ENCODE peak calls at places on chromosomes 16 and 17, in eight cellular contexts. One of them, this sample, is unnamed.

GRCh38 chr16:50467943-50468748 is 80.0 kb upstream of the NKD1 start:
- DNase-seq in bronchial epithelial cell: no peak
- DNase-seq in HCEC 1CT: no peak
- DNase-seq in T-helper 1 cell: no peak
- DNase-seq in pulmonary artery endothelial cell: no peak
- DNase-seq in NCI-H146: peak
- DNase-seq in CD8-positive, alpha-beta memory T cell: no peak
- DNase-seq in CD4-positive, alpha-beta memory T cell: no peak
- DNase-seq in this sample: no peak

GRCh38 chr17:38885044-38885727 is 15.3 kb downstream of the LASP1 start:
- DNase-seq in bronchial epithelial cell: no peak
- DNase-seq in HCEC 1CT: no peak
- DNase-seq in T-helper 1 cell: no peak
- DNase-seq in pulmonary artery endothelial cell: no peak
- DNase-seq in NCI-H146: no peak
- DNase-seq in CD8-positive, alpha-beta memory T cell: no peak
- DNase-seq in CD4-positive, alpha-beta memory T cell: no peak
- DNase-seq in this sample: no peak

GRCh38 chr16:69169051-69169450 is 17.9 kb upstream of the SNTB2 start:
- DNase-seq in bronchial epithelial cell: no peak
- DNase-seq in HCEC 1CT: no peak
- DNase-seq in T-helper 1 cell: no peak
- DNase-seq in pulmonary artery endothelial cell: no peak
- DNase-seq in NCI-H146: no peak
- DNase-seq in CD8-positive, alpha-beta memory T cell: no peak
- DNase-seq in CD4-positive, alpha-beta memory T cell: no peak
- DNase-seq in this sample: no peak

GRCh38 chr16:85425061-85425662 is 188.0 kb upstream of the GSE1 start:
- DNase-seq in bronchial epithelial cell: no peak
- DNase-seq in HCEC 1CT: no peak
- DNase-seq in T-helper 1 cell: no peak
- DNase-seq in pulmonary artery endothelial cell: no peak
- DNase-seq in NCI-H146: peak
- DNase-seq in CD8-positive, alpha-beta memory T cell: peak
- DNase-seq in CD4-positive, alpha-beta memory T cell: no peak
- DNase-seq in this sample: no peak

GRCh38 chr17:16491703-16492612 is at the start of gene LRRC75A:
- DNase-seq in bronchial epithelial cell: no peak
- DNase-seq in HCEC 1CT: peak
- DNase-seq in T-helper 1 cell: peak
- DNase-seq in pulmonary artery endothelial cell: no peak
- DNase-seq in NCI-H146: peak
- DNase-seq in CD8-positive, alpha-beta memory T cell: peak
- DNase-seq in CD4-positive, alpha-beta memory T cell: peak
- DNase-seq in this sample: peak

GRCh38 chr16:10979717-10980601 is 35.6 kb downstream of the CLEC16A start:
- DNase-seq in bronchial epithelial cell: peak
- DNase-seq in HCEC 1CT: no peak
- DNase-seq in T-helper 1 cell: no peak
- DNase-seq in pulmonary artery endothelial cell: no peak
- DNase-seq in NCI-H146: no peak
- DNase-seq in CD8-positive, alpha-beta memory T cell: no peak
- DNase-seq in CD4-positive, alpha-beta memory T cell: no peak
- DNase-seq in this sample: no peak

GRCh38 chr16:81445143-81445922 is 725 bp downstream of the CMIP start:
- DNase-seq in bronchial epithelial cell: no peak
- DNase-seq in HCEC 1CT: peak
- DNase-seq in T-helper 1 cell: peak
- DNase-seq in pulmonary artery endothelial cell: no peak
- DNase-seq in NCI-H146: peak
- DNase-seq in CD8-positive, alpha-beta memory T cell: peak
- DNase-seq in CD4-positive, alpha-beta memory T cell: peak
- DNase-seq in this sample: no peak

GRCh38 chr16:2296662-2297505 is 29.0 kb upstream of the RNPS1 start:
- DNase-seq in bronchial epithelial cell: peak
- DNase-seq in HCEC 1CT: peak
- DNase-seq in T-helper 1 cell: no peak
- DNase-seq in pulmonary artery endothelial cell: no peak
- DNase-seq in NCI-H146: peak
- DNase-seq in CD8-positive, alpha-beta memory T cell: no peak
- DNase-seq in CD4-positive, alpha-beta memory T cell: no peak
- DNase-seq in this sample: no peak

GRCh38 chr17:81422776-81423697 is 27.8 kb downstream of the BAHCC1 start:
- DNase-seq in bronchial epithelial cell: peak
- DNase-seq in HCEC 1CT: peak
- DNase-seq in T-helper 1 cell: no peak
- DNase-seq in pulmonary artery endothelial cell: peak
- DNase-seq in NCI-H146: no peak
- DNase-seq in CD8-positive, alpha-beta memory T cell: no peak
- DNase-seq in CD4-positive, alpha-beta memory T cell: no peak
- DNase-seq in this sample: peak

GRCh38 chr17:80882926-80883685 is 108.5 kb upstream of the CHMP6 start:
- DNase-seq in bronchial epithelial cell: no peak
- DNase-seq in HCEC 1CT: no peak
- DNase-seq in T-helper 1 cell: no peak
- DNase-seq in pulmonary artery endothelial cell: no peak
- DNase-seq in NCI-H146: no peak
- DNase-seq in CD8-positive, alpha-beta memory T cell: peak
- DNase-seq in CD4-positive, alpha-beta memory T cell: no peak
- DNase-seq in this sample: no peak

GRCh38 chr16:29824589-29825144 is 4.4 kb downstream of the MVP start:
- DNase-seq in bronchial epithelial cell: peak
- DNase-seq in HCEC 1CT: peak
- DNase-seq in T-helper 1 cell: no peak
- DNase-seq in pulmonary artery endothelial cell: peak
- DNase-seq in NCI-H146: no peak
- DNase-seq in CD8-positive, alpha-beta memory T cell: no peak
- DNase-seq in CD4-positive, alpha-beta memory T cell: no peak
- DNase-seq in this sample: peak

GRCh38 chr17:75288784-75289121 is 480 bp downstream of the SLC25A19 start:
- DNase-seq in bronchial epithelial cell: peak
- DNase-seq in HCEC 1CT: no peak
- DNase-seq in T-helper 1 cell: no peak
- DNase-seq in pulmonary artery endothelial cell: no peak
- DNase-seq in NCI-H146: peak
- DNase-seq in CD8-positive, alpha-beta memory T cell: peak
- DNase-seq in CD4-positive, alpha-beta memory T cell: no peak
- DNase-seq in this sample: no peak

GRCh38 chr17:74296548-74296936 is 22.5 kb downstream of the DNAI2 start:
- DNase-seq in bronchial epithelial cell: peak
- DNase-seq in HCEC 1CT: no peak
- DNase-seq in T-helper 1 cell: peak
- DNase-seq in pulmonary artery endothelial cell: no peak
- DNase-seq in NCI-H146: peak
- DNase-seq in CD8-positive, alpha-beta memory T cell: peak
- DNase-seq in CD4-positive, alpha-beta memory T cell: peak
- DNase-seq in this sample: peak

GRCh38 chr16:86398622-86399021 is 111.7 kb upstream of the FOXF1 start:
- DNase-seq in bronchial epithelial cell: no peak
- DNase-seq in HCEC 1CT: peak
- DNase-seq in T-helper 1 cell: no peak
- DNase-seq in pulmonary artery endothelial cell: no peak
- DNase-seq in NCI-H146: no peak
- DNase-seq in CD8-positive, alpha-beta memory T cell: no peak
- DNase-seq in CD4-positive, alpha-beta memory T cell: no peak
- DNase-seq in this sample: no peak

GRCh38 chr17:66399441-66399840 is 97.0 kb downstream of the PRKCA start:
- DNase-seq in bronchial epithelial cell: no peak
- DNase-seq in HCEC 1CT: no peak
- DNase-seq in T-helper 1 cell: peak
- DNase-seq in pulmonary artery endothelial cell: no peak
- DNase-seq in NCI-H146: no peak
- DNase-seq in CD8-positive, alpha-beta memory T cell: no peak
- DNase-seq in CD4-positive, alpha-beta memory T cell: peak
- DNase-seq in this sample: no peak

GRCh38 chr16:9065077-9065476 is 26.4 kb upstream of the HAPSTR1 start:
- DNase-seq in bronchial epithelial cell: no peak
- DNase-seq in HCEC 1CT: no peak
- DNase-seq in T-helper 1 cell: no peak
- DNase-seq in pulmonary artery endothelial cell: no peak
- DNase-seq in NCI-H146: no peak
- DNase-seq in CD8-positive, alpha-beta memory T cell: no peak
- DNase-seq in CD4-positive, alpha-beta memory T cell: no peak
- DNase-seq in this sample: no peak